ENCODE peak calls at places on chromosomes 13 and 19, in five cellular contexts. Q is mucosa of descending colon; A is fibroblast of villous mesenchyme; M is omental fat pad; I is activated naive CD8-positive, alpha-beta T cell treated with anti-CD3 and anti-CD28 coated beads, Interleukin-2, amount 50 U/mL, for 24 hours. Z is an unnamed sample.

GRCh38 chr13:45196622-45197021 is 4.2 kb downstream of the KCTD4 start:
- DNase-seq in Q (no peak), I (no peak), M (no peak), A (peak; percentile 30), Z (no peak)

GRCh38 chr13:91134773-91135124 is 212.7 kb upstream of the MIR17HG start:
- DNase-seq in A (no peak), Q (no peak), I (no peak), M (no peak), Z (no peak)

GRCh38 chr13:110388141-110388943 is 81.3 kb downstream of the COL4A2 start:
- DNase-seq in I (no peak), A (peak; percentile 97), M (no peak), Q (no peak), Z (no peak)

GRCh38 chr19:16045171-16045570 is 31.1 kb upstream of the TPM4 start:
- DNase-seq in A (no peak), Q (no peak), M (no peak), I (no peak), Z (no peak)

GRCh38 chr19:38975214-38975860 is at the start of gene FBXO17:
- DNase-seq in I (no peak), Q (peak; percentile 42), M (no peak), A (peak; percentile 64), Z (peak; percentile 48)

GRCh38 chr13:24672141-24673132 is 7.8 kb upstream of the ATP12A start:
- DNase-seq in Q (no peak), M (no peak), A (no peak), I (no peak), Z (no peak)

GRCh38 chr13:29594710-29595379 is 643 bp downstream of the SLC7A1 start:
- DNase-seq in Q (peak; percentile 75), M (peak; percentile 61), A (peak; percentile 72), I (peak; percentile 78), Z (peak; percentile 81)

GRCh38 chr13:110886475-110887241 is 28.2 kb downstream of the ANKRD10 start:
- DNase-seq in I (no peak), Q (no peak), M (no peak), A (no peak), Z (no peak)

GRCh38 chr19:46225558-46226004 is 4.0 kb upstream of the IGFL1 start:
- DNase-seq in I (no peak), A (peak; percentile 8), Q (no peak), M (no peak), Z (peak; percentile 14)

GRCh38 chr19:10019246-10019645 is 6.0 kb downstream of the RDH8 start:
- DNase-seq in M (no peak), Q (no peak), I (no peak), A (no peak), Z (no peak)

GRCh38 chr13:31860002-31860401 is 120.7 kb downstream of the RXFP2 start:
- DNase-seq in I (no peak), Q (no peak), M (no peak), A (no peak), Z (no peak)

GRCh38 chr13:33612641-33613638 is 205.0 kb upstream of the RFC3 start:
- DNase-seq in M (no peak), A (no peak), Q (no peak), I (no peak), Z (peak; percentile 19)

GRCh38 chr19:51422053-51422448 is 4.6 kb upstream of the SIGLEC10 start:
- DNase-seq in Q (peak; percentile 92), A (peak; percentile 72), M (peak; percentile 92), I (peak; percentile 98), Z (peak; percentile 93)

GRCh38 chr13:24910502-24911134 is 146.6 kb downstream of the RNF17 start:
- DNase-seq in I (no peak), A (peak; percentile 26), Q (peak; percentile 55), M (no peak), Z (no peak)

GRCh38 chr19:29085630-29086029 is 127.3 kb downstream of the UQCRFS1 start:
- DNase-seq in M (no peak), I (no peak), Q (no peak), A (no peak), Z (no peak)

GRCh38 chr19:47109541-47110375 is 3.8 kb downstream of the ZC3H4 start:
- DNase-seq in A (peak; percentile 62), M (no peak), I (peak; percentile 56), Q (no peak), Z (no peak)

GRCh38 chr19:43624933-43625332 is 5.5 kb upstream of the ZNF428 start:
- DNase-seq in Q (peak; percentile 88), I (peak; percentile 88), A (peak; percentile 53), M (peak; percentile 36), Z (peak; percentile 92)

GRCh38 chr19:40605201-40605971 is 4.2 kb downstream of the LTBP4 start:
- DNase-seq in A (peak; percentile 71), Q (peak; percentile 94), M (no peak), I (peak; percentile 74), Z (peak; percentile 84)

GRCh38 chr19:16074488-16075365 is 1.6 kb upstream of the TPM4 start:
- DNase-seq in A (no peak), I (no peak), Q (no peak), M (no peak), Z (no peak)

GRCh38 chr19:41670755-41671154 is 17.3 kb downstream of the CEACAM7 start:
- DNase-seq in M (no peak), A (no peak), I (no peak), Q (peak; percentile 31), Z (no peak)

GRCh38 chr19:31338069-31338767 is 11.0 kb downstream of the TSHZ3 start:
- DNase-seq in Q (peak; percentile 44), A (peak; percentile 92), I (no peak), M (no peak), Z (no peak)

GRCh38 chr19:29194658-29195057 is 18.3 kb downstream of the UQCRFS1 start:
- DNase-seq in A (no peak), Q (no peak), I (no peak), M (no peak), Z (no peak)

GRCh38 chr13:105670179-105671015 is 865.1 kb downstream of the EFNB2 start:
- DNase-seq in Q (no peak), M (no peak), A (no peak), I (no peak), Z (no peak)

GRCh38 chr19:37594982-37595382 is 306 bp downstream of the ZNF540 start:
- DNase-seq in I (peak; percentile 56), M (peak; percentile 61), Q (peak; percentile 76), A (no peak), Z (no peak)

GRCh38 chr19:20165971-20166592 is 932 bp upstream of the ZNF486 start:
- DNase-seq in A (no peak), I (no peak), Q (no peak), M (no peak), Z (no peak)

GRCh38 chr19:29371766-29372415 is 153.9 kb upstream of the VSTM2B start:
- DNase-seq in I (no peak), M (no peak), A (no peak), Q (no peak), Z (peak; percentile 2)

GRCh38 chr13:25353344-25353743 is 18.4 kb upstream of the ATP8A2 start:
- DNase-seq in A (no peak), Q (no peak), I (no peak), M (no peak), Z (no peak)

GRCh38 chr13:25687622-25688225 is 315.9 kb downstream of the ATP8A2 start:
- DNase-seq in A (no peak), Q (peak; percentile 33), M (no peak), I (no peak), Z (no peak)

GRCh38 chr19:33241091-33241529 is 15.5 kb upstream of the SLC7A10 start:
- DNase-seq in A (no peak), M (no peak), I (no peak), Q (no peak), Z (no peak)

GRCh38 chr19:3931041-3931440 is 1.8 kb upstream of the NMRK2 start:
- DNase-seq in I (no peak), Q (peak; percentile 35), M (no peak), A (no peak), Z (no peak)

GRCh38 chr19:17235618-17236413 is 9.8 kb downstream of the OCEL1 start:
- DNase-seq in I (peak; percentile 68), M (no peak), Q (peak; percentile 85), A (peak; percentile 78), Z (peak; percentile 83)

GRCh38 chr19:20969898-20970297 is 46.8 kb downstream of the ZNF85 start:
- DNase-seq in A (no peak), I (no peak), Q (no peak), M (no peak), Z (no peak)

GRCh38 chr19:55005684-55006488 is 32.2 kb downstream of the GP6 start:
- DNase-seq in I (peak; percentile 26), A (peak; percentile 55), Q (no peak), M (no peak), Z (peak; percentile 78)

GRCh38 chr19:3046621-3047306 is 15.5 kb downstream of the TLE5 start:
- DNase-seq in M (no peak), A (peak; percentile 38), I (no peak), Q (peak; percentile 51), Z (no peak)

GRCh38 chr19:45640849-45641273 is 1.7 kb upstream of the EML2 start:
- DNase-seq in I (peak; percentile 73), Q (peak; percentile 73), M (no peak), A (no peak), Z (no peak)